ENCODE peak calls at places on chromosomes 7 and 10, in nine cellular contexts. B, O, U, D, Z, V, F, Q and Y are unnamed samples.

GRCh38 chr7:20329389-20330175 is 1.1 kb upstream of the ITGB8 start:
- DNase-seq in F (peak), U (no peak), B (no peak), Z (peak), V (peak), Q (peak), D (peak), O (no peak), Y (peak)

GRCh38 chr10:104406715-104407517 is 53.3 kb downstream of the CFAP58 start:
- DNase-seq in D (no peak), Z (peak), O (no peak), Q (peak), V (no peak), U (no peak), F (no peak), B (no peak), Y (no peak)

GRCh38 chr10:42836096-42836495 is 53.5 kb downstream of the BMS1 start:
- DNase-seq in F (no peak), Z (no peak), O (no peak), U (no peak), B (no peak), V (no peak), D (no peak), Q (no peak), Y (no peak)

GRCh38 chr7:32221756-32222155 is 151.5 kb upstream of the PDE1C start:
- DNase-seq in D (no peak), Q (no peak), V (no peak), B (no peak), F (no peak), U (no peak), Z (no peak), O (no peak), Y (no peak)

GRCh38 chr7:107122483-107122882 is 46.3 kb upstream of the HBP1 start:
- DNase-seq in Q (no peak), Z (no peak), U (no peak), O (no peak), B (no peak), D (no peak), F (no peak), V (no peak), Y (no peak)

GRCh38 chr10:126921974-126922525 is 16.8 kb downstream of the DOCK1 start:
- DNase-seq in D (no peak), F (no peak), Q (no peak), O (no peak), B (no peak), U (no peak), V (no peak), Z (no peak), Y (no peak)

GRCh38 chr7:109101332-109101731 is 531.7 kb downstream of the DNAJB9 start:
- DNase-seq in Z (no peak), F (no peak), Q (no peak), V (no peak), B (no peak), U (no peak), O (no peak), D (no peak), Y (no peak)

GRCh38 chr7:115117748-115118147 is 195.9 kb downstream of the MDFIC start:
- DNase-seq in D (no peak), B (no peak), F (no peak), Q (no peak), O (no peak), V (no peak), U (no peak), Z (no peak), Y (no peak)

GRCh38 chr10:87850742-87851205 is 12.6 kb downstream of the KLLN start:
- DNase-seq in D (peak), V (peak), B (no peak), F (no peak), U (no peak), O (peak), Q (peak), Z (peak), Y (no peak)

GRCh38 chr10:75043256-75044121 is 68.0 kb upstream of the SAMD8 start:
- DNase-seq in D (no peak), F (no peak), O (peak), V (peak), Q (no peak), B (no peak), Z (no peak), U (no peak), Y (no peak)

GRCh38 chr10:78600740-78601139 is 468.0 kb upstream of the ZMIZ1 start:
- DNase-seq in Q (peak), V (no peak), D (no peak), O (no peak), Z (no peak), U (no peak), B (no peak), F (no peak), Y (no peak)

GRCh38 chr10:6296456-6297214 is 93.9 kb downstream of the PFKFB3 start:
- DNase-seq in B (no peak), V (no peak), Q (no peak), O (no peak), U (no peak), D (no peak), F (no peak), Z (no peak), Y (no peak)

GRCh38 chr10:46096909-46097575 is 51.0 kb upstream of the MSMB start:
- DNase-seq in O (no peak), V (peak), Q (no peak), F (no peak), D (no peak), B (no peak), U (no peak), Z (no peak), Y (no peak)

GRCh38 chr7:27917774-27918314 is 177.9 kb downstream of the TAX1BP1 start:
- DNase-seq in D (no peak), B (no peak), O (no peak), Q (peak), Z (no peak), V (no peak), U (no peak), F (no peak), Y (no peak)

GRCh38 chr10:4450169-4450568 is 375.8 kb upstream of the AKR1E2 start:
- DNase-seq in B (no peak), Z (no peak), Q (no peak), V (no peak), O (no peak), U (no peak), F (no peak), D (no peak), Y (no peak)

GRCh38 chr10:50512214-50512595 is 111.6 kb downstream of the SGMS1 start:
- DNase-seq in B (no peak), O (no peak), Z (no peak), V (no peak), Q (no peak), D (no peak), F (no peak), U (no peak), Y (no peak)

GRCh38 chr7:91836065-91836368 is 44.5 kb downstream of the MTERF1 start:
- DNase-seq in F (no peak), V (no peak), B (no peak), Z (no peak), U (no peak), D (no peak), Q (peak), O (no peak), Y (no peak)

GRCh38 chr10:81961451-81962184 is 86.6 kb downstream of the NRG3 start:
- DNase-seq in Z (no peak), D (no peak), O (no peak), F (no peak), U (no peak), V (no peak), B (no peak), Q (no peak), Y (no peak)

GRCh38 chr7:157709531-157710251 is 372.9 kb downstream of the DNAJB6 start:
- DNase-seq in F (no peak), U (no peak), D (no peak), O (no peak), V (peak), Q (no peak), B (no peak), Z (no peak), Y (no peak)

GRCh38 chr7:147586526-147586925 is 1004.0 kb upstream of the C7orf33 start:
- DNase-seq in Z (no peak), U (no peak), Q (no peak), D (no peak), V (no peak), B (no peak), F (no peak), O (no peak), Y (no peak)

GRCh38 chr7:74405191-74405898 is 48.4 kb upstream of the GTF2IRD1 start:
- DNase-seq in Z (no peak), V (no peak), Q (no peak), F (no peak), U (no peak), O (no peak), B (no peak), D (no peak), Y (no peak)

GRCh38 chr10:21402606-21403083 is 122.8 kb downstream of the SKIDA1 start:
- DNase-seq in Z (no peak), B (no peak), D (no peak), Q (peak), U (no peak), V (no peak), F (no peak), O (no peak), Y (no peak)